ENCODE peak calls at places on chromosomes 4 and X, in ten cellular contexts. F, M, U, L, W, A, T, Z, H and N are unnamed samples.

GRCh38 chr4:185120631-185120946 is 22.5 kb upstream of the SLC25A4 start:
- DNase-seq in H (no peak), Z (no peak), F (no peak), W (no peak), A (no peak), M (no peak), U (no peak), T (no peak), L (no peak), N (no peak)

GRCh38 chr4:57102050-57102564 is 8.1 kb downstream of the IGFBP7 start:
- DNase-seq in F (no peak), W (peak), A (peak), Z (peak), T (peak), M (no peak), U (peak), L (no peak), H (no peak), N (peak)

GRCh38 chr4:165947019-165947418 is 74.0 kb downstream of the TLL1 start:
- DNase-seq in W (no peak), A (no peak), M (no peak), F (no peak), L (no peak), H (no peak), Z (no peak), U (no peak), T (no peak), N (no peak)

GRCh38 chr4:108029731-108030130 is 40.0 kb downstream of the HADH start:
- DNase-seq in M (no peak), T (no peak), A (no peak), W (no peak), U (no peak), L (no peak), H (no peak), Z (no peak), F (no peak), N (no peak)

GRCh38 chr4:135185256-135185655 is 983.7 kb upstream of the PABPC4L start:
- DNase-seq in W (no peak), Z (no peak), T (no peak), L (no peak), H (no peak), A (no peak), M (no peak), F (no peak), U (no peak), N (no peak)

GRCh38 chrX:74420194-74421035 is 878 bp upstream of the SLC16A2 start:
- DNase-seq in H (peak), U (peak), Z (peak), T (no peak), A (peak), L (peak), W (peak), M (peak), F (peak), N (peak)

GRCh38 chr4:114807759-114808404 is 209.3 kb downstream of the UGT8 start:
- DNase-seq in L (peak), H (no peak), M (no peak), Z (no peak), U (peak), F (no peak), A (peak), T (peak), W (no peak), N (peak)

GRCh38 chr4:72215198-72215597 is 183.4 kb downstream of the NPFFR2 start:
- DNase-seq in H (no peak), W (no peak), Z (no peak), T (no peak), U (no peak), L (no peak), M (no peak), F (peak), A (no peak), N (peak)

GRCh38 chrX:10582215-10582733 is 38.1 kb downstream of the MID1 start:
- DNase-seq in U (peak), M (no peak), H (no peak), F (no peak), L (no peak), A (peak), W (no peak), Z (no peak), T (no peak), N (no peak)

GRCh38 chr4:151035321-151035720 is 20.2 kb upstream of the LRBA start:
- DNase-seq in W (no peak), T (peak), A (no peak), U (no peak), Z (no peak), H (no peak), M (peak), L (no peak), F (no peak), N (peak)

GRCh38 chrX:40065291-40066046 is 32.3 kb downstream of the BCOR start:
- DNase-seq in A (no peak), F (no peak), U (no peak), L (no peak), W (no peak), H (no peak), T (no peak), M (no peak), Z (no peak), N (no peak)

GRCh38 chrX:65601530-65602281 is 65.7 kb upstream of the MSN start:
- DNase-seq in F (no peak), T (peak), A (peak), L (peak), Z (peak), W (peak), H (peak), U (peak), M (peak), N (peak)

GRCh38 chrX:118522230-118522926 is 26.8 kb downstream of the DOCK11 start:
- DNase-seq in A (no peak), H (no peak), F (no peak), W (no peak), M (no peak), Z (no peak), U (no peak), T (no peak), L (no peak), N (no peak)

GRCh38 chr4:25926473-25926872 is 12.5 kb downstream of the SMIM20 start:
- DNase-seq in H (no peak), W (no peak), A (no peak), M (no peak), U (no peak), F (no peak), L (no peak), T (no peak), Z (no peak), N (peak)
- H3K4me3 ChIP-seq in H (no peak), W (no peak), A (no peak), M (no peak), U (no peak), F (no peak), L (no peak), T (no peak), Z (no peak), N (no peak)

GRCh38 chrX:3648084-3648483 is 65.4 kb downstream of the PRKX start:
- DNase-seq in H (no peak), F (no peak), W (no peak), U (no peak), Z (no peak), T (no peak), A (no peak), L (no peak), M (no peak), N (no peak)
- TF ChIP-seq POLR2A in H (no peak), F (no peak), W (no peak), U (no peak), Z (no peak), T (no peak), A (no peak), L (no peak), M (no peak), N (no peak)

DNA sequence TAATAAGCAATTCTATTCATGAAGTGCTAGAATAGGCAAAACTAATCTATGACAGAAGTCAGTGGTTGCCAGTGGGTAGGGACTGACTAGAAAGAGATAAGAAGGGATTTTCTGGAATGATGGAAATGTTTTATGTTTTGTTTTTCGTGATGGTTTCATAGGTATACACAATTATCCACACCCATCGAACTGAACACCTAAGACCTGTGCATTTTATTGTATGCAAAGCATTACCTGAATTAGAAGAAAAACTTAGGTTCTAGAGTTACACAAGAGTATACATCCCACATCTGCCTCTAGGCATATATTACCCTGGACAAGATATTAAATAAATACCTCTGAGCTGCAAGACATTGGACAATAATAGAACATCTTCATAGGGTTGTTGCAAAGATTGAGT is 205.2 kb downstream of the SOWAHB start:
- DNase-seq in U (no peak), Z (no peak), A (no peak), F (no peak), L (no peak), T (no peak), W (no peak), H (no peak), M (no peak), N (no peak)
- H3K4me3 ChIP-seq in U (no peak), Z (no peak), A (no peak), F (no peak), L (no peak), T (no peak), W (no peak), H (no peak), M (no peak), N (no peak)

GRCh38 chrX:71618787-71619186 is 476 bp upstream of the CXCR3 start:
- DNase-seq in W (no peak), Z (no peak), H (no peak), M (no peak), A (no peak), T (no peak), F (no peak), L (no peak), U (no peak), N (no peak)

GRCh38 chrX:71619193-71619592 is 882 bp upstream of the CXCR3 start:
- DNase-seq in T (no peak), A (no peak), M (no peak), F (no peak), Z (no peak), W (no peak), H (no peak), L (peak), U (no peak), N (no peak)

GRCh38 chrX:71616672-71617529 is 1.4 kb downstream of the CXCR3 start:
- DNase-seq in W (no peak), U (no peak), F (peak), L (peak), H (no peak), T (peak), Z (no peak), A (no peak), M (no peak), N (no peak)

GRCh38 chrX:71617742-71618141 is 569 bp downstream of the CXCR3 start:
- DNase-seq in W (no peak), L (peak), H (no peak), F (no peak), U (no peak), T (no peak), Z (no peak), M (no peak), A (no peak), N (no peak)

DNA sequence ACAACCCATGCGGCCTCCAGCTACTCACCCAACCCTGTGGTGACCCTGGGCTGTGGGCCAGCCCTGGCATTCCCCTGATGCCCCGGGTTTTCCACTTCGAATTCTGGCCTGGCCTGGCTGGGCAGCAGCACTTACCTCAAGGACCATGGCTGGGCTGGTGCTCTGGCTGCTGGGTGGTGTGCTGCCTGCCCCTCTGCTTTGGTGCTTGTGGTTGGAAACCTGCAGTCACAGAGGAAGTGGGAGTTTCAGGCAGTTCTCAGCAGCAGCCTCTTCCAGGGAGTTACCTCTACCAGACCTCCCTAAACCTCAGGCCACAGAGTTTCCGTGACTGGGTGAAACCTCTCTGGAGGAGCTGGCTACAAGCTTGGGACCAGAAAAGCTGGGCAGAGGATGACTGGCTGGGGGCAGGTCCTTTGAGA is at the start of gene CXCR3:
- DNase-seq in M (no peak), F (peak), T (no peak), W (peak), L (peak), H (no peak), A (no peak), Z (no peak), U (no peak), N (peak)
- TF ChIP-seq POLR2A in M (no peak), F (no peak), T (no peak), W (no peak), L (no peak), H (no peak), A (no peak), Z (no peak), U (no peak), N (no peak)

GRCh38 chr4:94463771-94464170 is 12.0 kb downstream of the PDLIM5 start:
- DNase-seq in F (no peak), W (no peak), M (no peak), Z (no peak), T (no peak), U (no peak), L (no peak), H (no peak), A (no peak), N (no peak)

GRCh38 chr4:94458682-94459081 is 6.9 kb downstream of the PDLIM5 start:
- DNase-seq in M (no peak), T (no peak), Z (no peak), U (no peak), A (no peak), W (no peak), H (no peak), L (no peak), F (no peak), N (no peak)

GRCh38 chr4:94462572-94462971 is 10.8 kb downstream of the PDLIM5 start:
- DNase-seq in H (no peak), L (no peak), M (no peak), W (no peak), T (no peak), F (no peak), A (no peak), U (no peak), Z (no peak), N (no peak)

GRCh38 chr4:94459462-94460161 is 7.9 kb downstream of the PDLIM5 start:
- DNase-seq in U (no peak), F (no peak), T (peak), A (no peak), M (no peak), L (no peak), Z (no peak), W (no peak), H (no peak), N (no peak)

DNA sequence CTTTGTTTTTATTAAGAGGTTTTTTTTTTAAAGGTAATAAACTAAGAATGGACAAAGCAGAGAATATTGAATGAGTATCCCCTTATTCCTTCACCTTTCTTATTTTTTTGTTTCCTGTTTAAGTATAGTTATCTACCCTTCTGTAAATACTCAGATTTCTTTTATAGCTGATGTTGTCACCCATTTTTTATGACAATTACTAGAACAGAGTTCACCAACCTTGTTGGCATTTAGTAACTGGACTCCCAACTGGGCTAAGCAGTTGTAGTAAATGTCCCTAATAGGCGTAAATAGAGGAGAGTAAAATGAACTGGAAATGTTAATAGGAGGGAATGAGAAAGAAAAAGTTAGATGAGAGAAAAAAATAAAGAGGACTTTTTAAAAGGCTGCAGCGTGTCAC is 9.8 kb downstream of the PDLIM5 start:
- DNase-seq in L (no peak), A (no peak), T (no peak), H (no peak), U (no peak), F (no peak), W (no peak), Z (no peak), M (no peak), N (no peak)
- H3K4me3 ChIP-seq in L (no peak), A (no peak), T (no peak), H (no peak), U (no peak), F (no peak), W (no peak), Z (no peak), M (no peak), N (no peak)